ENCODE peak calls at places on chromosomes 5 and 9, in five cellular contexts. G is vagina, T is tibial nerve, M is heart left ventricle, N is GM12865. C is an unnamed sample.

GRCh38 chr5:20469792-20470191 is 481.8 kb upstream of the CDH18 start:
- DNase-seq in T (no peak), N (no peak), M (no peak), G (no peak), C (no peak)

GRCh38 chr9:84111726-84112125 is 131.1 kb downstream of the RMI1 start:
- DNase-seq in T (no peak), M (no peak), G (no peak), N (no peak), C (no peak)

GRCh38 chr5:170635706-170636105 is 131.9 kb downstream of the KCNIP1 start:
- DNase-seq in M (no peak), G (no peak), N (no peak), T (no peak), C (no peak)

GRCh38 chr5:82796643-82797416 is 280.4 kb downstream of the TMEM167A start:
- DNase-seq in T (no peak), M (no peak), G (no peak), N (no peak), C (no peak)

GRCh38 chr5:147098233-147098790 is 136.5 kb upstream of the STK32A start:
- DNase-seq in T (peak; percentile 31), M (peak; percentile 27), G (no peak), N (peak; percentile 46), C (no peak)

GRCh38 chr5:64165500-64166200 is at the start of gene RNF180:
- DNase-seq in M (peak; percentile 72), N (peak; percentile 3), G (no peak), T (no peak), C (no peak)

GRCh38 chr9:98658965-98659364 is 49.8 kb downstream of the GABBR2 start:
- DNase-seq in M (no peak), G (no peak), N (no peak), T (no peak), C (no peak)

GRCh38 chr9:121871431-121872025 is 220.1 kb downstream of the DAB2IP start:
- DNase-seq in T (no peak), G (no peak), N (no peak), M (no peak), C (no peak)

GRCh38 chr5:38807570-38808461 is 38.0 kb upstream of the OSMR start:
- DNase-seq in M (peak; percentile 38), T (no peak), N (no peak), G (no peak), C (no peak)

GRCh38 chr5:181218795-181219124 is 4.3 kb upstream of the TRIM41 start:
- DNase-seq in N (no peak), G (no peak), T (no peak), M (no peak), C (no peak)
- H3K4me3 ChIP-seq in N (peak overlapping the region; percentile 46), G (peak overlapping the region; percentile 46), T (peak overlapping the region; percentile 50), M (peak overlapping the region; percentile 58), C (peak overlapping the region; percentile 70)

DNA sequence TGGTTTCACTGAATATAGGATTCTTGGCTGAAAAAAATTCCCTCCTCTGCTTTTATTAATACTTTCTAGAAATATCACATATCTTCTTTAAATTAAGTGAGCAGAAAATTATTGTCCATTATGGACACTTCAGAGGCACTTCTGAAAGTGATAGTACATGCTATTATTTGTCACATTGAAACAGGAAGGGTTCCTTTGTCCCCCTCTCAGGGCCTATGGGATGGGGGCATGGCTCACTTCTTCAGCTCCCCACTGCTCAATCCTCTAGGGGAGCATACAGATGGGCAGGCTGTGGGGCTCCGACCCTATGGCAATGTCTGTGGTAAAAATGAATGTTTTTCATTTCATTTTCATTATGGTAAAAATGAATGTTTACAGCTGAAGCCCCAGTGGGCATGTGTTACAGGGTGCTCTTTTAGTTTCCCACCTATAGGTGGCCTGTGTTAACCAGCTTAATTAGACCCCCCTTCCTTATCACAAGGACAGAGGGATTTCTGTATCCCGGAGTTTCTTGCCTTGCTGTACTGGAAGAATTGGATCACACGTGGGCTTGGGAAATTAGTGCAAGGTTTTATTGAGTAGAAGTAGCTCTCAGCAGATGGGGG is 1225.2 kb downstream of the PTPRD start:
- DNase-seq in M (no peak), G (no peak), N (no peak), T (no peak), C (no peak)
- TF ChIP-seq CTCF in M (no peak), G (no peak), N (no peak), T (no peak), C (no peak)

GRCh38 chr9:129627556-129628492 is 1.9 kb downstream of the NTMT1 start:
- DNase-seq in N (no peak), M (no peak), G (no peak), T (no peak), C (no peak)
- H3K4me3 ChIP-seq in N (peak overlapping the region; percentile 88), M (peak overlapping the region; percentile 85), G (peak overlapping the region; percentile 66), T (no peak overlapping the region), C (peak overlapping the region; percentile 99)

GRCh38 chr5:168786142-168786541 is 207.0 kb upstream of the PANK3 start:
- DNase-seq in G (no peak), N (no peak), T (no peak), M (no peak), C (no peak)
- TF ChIP-seq CTCF in G (no peak), N (no peak), T (no peak), M (no peak), C (no peak)

GRCh38 chr5:3429962-3430361 is 165.7 kb upstream of the IRX1 start:
- DNase-seq in G (no peak), M (no peak), T (no peak), N (no peak), C (no peak)
- H3K4me3 ChIP-seq in G (no peak overlapping the region), M (no peak overlapping the region), T (no peak overlapping the region), N (no peak overlapping the region), C (no peak overlapping the region)

GRCh38 chr9:36597412-36598178 is 24.9 kb downstream of the MELK start:
- DNase-seq in N (peak; percentile 42), M (no peak), G (no peak), T (no peak), C (no peak)
- TF ChIP-seq CTCF in N (peak; percentile 43), M (peak; percentile 24), G (no peak), T (peak; percentile 60), C (peak; percentile 66)

GRCh38 chr5:95781101-95781583 is 41.4 kb downstream of the GLRX start:
- DNase-seq in T (peak; percentile 88), M (peak; percentile 85), N (peak; percentile 91), G (no peak), C (peak; percentile 69)
- H3K4me3 ChIP-seq in T (no peak overlapping the region), M (no peak overlapping the region), N (no peak overlapping the region), G (no peak overlapping the region), C (no peak overlapping the region)

GRCh38 chr5:118596255-118596654 is 392.1 kb downstream of the DTWD2 start:
- DNase-seq in T (no peak), G (no peak), M (no peak), N (no peak), C (no peak)

GRCh38 chr5:118592234-118592633 is 396.1 kb downstream of the DTWD2 start:
- DNase-seq in T (no peak), N (no peak), M (no peak), G (no peak), C (no peak)

GRCh38 chr5:118590806-118591205 is 397.5 kb downstream of the DTWD2 start:
- DNase-seq in T (no peak), M (no peak), G (no peak), N (no peak), C (no peak)

GRCh38 chr5:118597448-118597847 is 390.9 kb downstream of the DTWD2 start:
- DNase-seq in N (no peak), G (no peak), M (no peak), T (no peak), C (no peak)

DNA sequence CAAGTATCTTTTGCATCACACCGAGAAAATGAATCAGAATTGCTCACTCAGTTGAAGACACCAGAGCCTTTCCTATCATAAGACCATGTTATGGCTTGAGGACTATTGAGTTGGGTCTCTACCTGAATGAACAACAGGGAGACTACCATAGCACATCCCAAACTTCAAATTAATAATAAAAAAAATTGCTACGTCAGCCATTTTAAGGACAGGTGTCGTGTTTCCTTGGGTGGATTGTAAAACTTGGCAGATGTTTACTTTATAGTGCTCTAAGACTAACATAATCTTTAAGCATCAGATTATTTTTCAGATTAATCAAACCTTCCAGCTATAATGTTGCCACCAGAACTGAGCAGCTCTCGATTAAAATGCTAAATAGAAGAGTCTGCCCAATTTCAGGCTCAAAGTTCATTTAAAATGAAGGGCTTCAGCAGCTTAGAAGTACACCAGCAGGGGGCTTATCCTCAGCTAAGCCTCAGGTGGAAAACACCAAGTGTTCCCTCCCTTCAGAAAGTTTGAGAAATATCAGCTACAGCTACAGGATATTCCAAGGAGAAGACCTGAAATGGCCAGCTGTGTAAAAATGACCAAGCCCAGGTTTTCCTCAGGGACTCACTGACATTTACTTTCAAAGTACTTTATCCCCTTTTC is 395.5 kb downstream of the DTWD2 start:
- DNase-seq in N (peak; percentile 18), T (no peak), G (no peak), M (no peak), C (no peak)
- TF ChIP-seq CTCF in N (peak; percentile 22), T (no peak), G (no peak), M (no peak), C (peak; percentile 33)

GRCh38 chr5:62260510-62260909 is 45.5 kb upstream of the KIF2A start:
- DNase-seq in T (no peak), G (no peak), M (no peak), N (no peak), C (no peak)
- H3K4me3 ChIP-seq in T (no peak overlapping the region), G (no peak overlapping the region), M (no peak overlapping the region), N (no peak overlapping the region), C (no peak overlapping the region)

C was measured in PC-9.